ENCODE peak calls at places on chromosome 9, in eight cellular contexts. R, X, H, L, P, E, O and U are unnamed samples.

GRCh38 chr9:37474438-37474837 is 9.2 kb upstream of the ZBTB5 start:
- DNase-seq in R (no peak), X (no peak), H (no peak), L (no peak), P (no peak), E (no peak), O (no peak), U (no peak)

GRCh38 chr9:108180511-108180910 is 675.3 kb downstream of the ACTL7B start:
- DNase-seq in R (no peak), X (no peak), H (no peak), L (no peak), P (no peak), E (no peak), O (no peak), U (no peak)

GRCh38 chr9:74645007-74645639 is 148.0 kb downstream of the RORB start:
- DNase-seq in R (no peak), X (peak), H (no peak), L (no peak), P (no peak), E (peak), O (no peak), U (peak)

GRCh38 chr9:16138961-16139441 is 586.2 kb downstream of the CCDC171 start:
- DNase-seq in R (peak), X (no peak), H (no peak), L (peak), P (peak), E (peak), O (no peak), U (no peak)

GRCh38 chr9:4839470-4839912 is 46.7 kb downstream of the RCL1 start:
- DNase-seq in R (no peak), X (no peak), H (no peak), L (peak), P (no peak), E (no peak), O (no peak), U (no peak)

GRCh38 chr9:129987941-129988340 is 55.0 kb downstream of the FNBP1 start:
- DNase-seq in R (no peak), X (no peak), H (no peak), L (no peak), P (no peak), E (no peak), O (no peak), U (no peak)

GRCh38 chr9:109167716-109168115 is 667 bp upstream of the FRRS1L start:
- DNase-seq in R (no peak), X (no peak), H (no peak), L (no peak), P (no peak), E (no peak), O (no peak), U (peak)

GRCh38 chr9:137372693-137373610 is 50.0 kb downstream of the EXD3 start:
- DNase-seq in R (no peak), X (no peak), H (no peak), L (no peak), P (no peak), E (no peak), O (no peak), U (no peak)

GRCh38 chr9:106954974-106955850 is 92.2 kb downstream of the ZNF462 start:
- DNase-seq in R (no peak), X (no peak), H (no peak), L (no peak), P (no peak), E (no peak), O (no peak), U (no peak)

GRCh38 chr9:124555043-124555442 is 47.8 kb upstream of the NR5A1 start:
- DNase-seq in R (no peak), X (no peak), H (no peak), L (no peak), P (no peak), E (no peak), O (no peak), U (no peak)

GRCh38 chr9:35446012-35446411 is 43.9 kb upstream of the RUSC2 start:
- DNase-seq in R (no peak), X (no peak), H (no peak), L (no peak), P (no peak), E (no peak), O (no peak), U (no peak)

GRCh38 chr9:806285-807156 is 35.0 kb upstream of the DMRT1 start:
- DNase-seq in R (peak), X (peak), H (no peak), L (peak), P (no peak), E (peak), O (no peak), U (peak)

GRCh38 chr9:118455781-118456180 is 751.6 kb downstream of the TLR4 start:
- DNase-seq in R (no peak), X (no peak), H (no peak), L (no peak), P (no peak), E (no peak), O (no peak), U (no peak)

GRCh38 chr9:71879644-71880174 is 31.3 kb downstream of the ABHD17B start:
- DNase-seq in R (no peak), X (no peak), H (no peak), L (no peak), P (no peak), E (no peak), O (no peak), U (no peak)

GRCh38 chr9:17081814-17082213 is 53.0 kb upstream of the CNTLN start:
- DNase-seq in R (no peak), X (no peak), H (no peak), L (peak), P (no peak), E (no peak), O (no peak), U (no peak)

GRCh38 chr9:136045595-136046554 is 49.2 kb downstream of the NACC2 start:
- DNase-seq in R (no peak), X (no peak), H (no peak), L (peak), P (no peak), E (no peak), O (no peak), U (peak)

GRCh38 chr9:133657120-133657661 is 21.0 kb downstream of the DBH start:
- DNase-seq in R (no peak), X (no peak), H (no peak), L (peak), P (peak), E (no peak), O (no peak), U (no peak)

GRCh38 chr9:3746296-3747275 is 220.8 kb upstream of the RFX3 start:
- DNase-seq in R (peak), X (peak), H (no peak), L (peak), P (peak), E (peak), O (no peak), U (no peak)

GRCh38 chr9:133119039-133119438 is 2.0 kb downstream of the RALGDS start:
- DNase-seq in R (no peak), X (no peak), H (no peak), L (no peak), P (no peak), E (no peak), O (no peak), U (no peak)

GRCh38 chr9:114448706-114449105 is 56.6 kb downstream of the WHRN start:
- DNase-seq in R (peak), X (no peak), H (no peak), L (peak), P (peak), E (peak), O (no peak), U (no peak)

GRCh38 chr9:87685431-87685830 is 40.5 kb upstream of the CTSL start:
- DNase-seq in R (peak), X (no peak), H (no peak), L (peak), P (peak), E (peak), O (no peak), U (no peak)

GRCh38 chr9:112056986-112057385 is 118.1 kb downstream of the SUSD1 start:
- DNase-seq in R (no peak), X (no peak), H (no peak), L (no peak), P (no peak), E (no peak), O (no peak), U (no peak)

GRCh38 chr9:5832093-5832542 is 799 bp downstream of the ERMP1 start:
- DNase-seq in R (peak), X (peak), H (no peak), L (no peak), P (no peak), E (no peak), O (no peak), U (no peak)

GRCh38 chr9:109115931-109116541 is 3.7 kb downstream of the TMEM245 start:
- DNase-seq in R (no peak), X (no peak), H (no peak), L (no peak), P (peak), E (no peak), O (no peak), U (no peak)

GRCh38 chr9:115341401-115341800 is 223.4 kb upstream of the TNC start:
- DNase-seq in R (no peak), X (no peak), H (no peak), L (no peak), P (no peak), E (no peak), O (no peak), U (no peak)

GRCh38 chr9:100030548-100030947 is 68.3 kb downstream of the ERP44 start:
- DNase-seq in R (no peak), X (no peak), H (no peak), L (no peak), P (no peak), E (no peak), O (no peak), U (no peak)

GRCh38 chr9:89410709-89411111 is 87.2 kb downstream of the SEMA4D start:
- DNase-seq in R (no peak), X (peak), H (no peak), L (no peak), P (no peak), E (peak), O (peak), U (peak)

GRCh38 chr9:138105561-138106505 is 228.3 kb downstream of the CACNA1B start:
- DNase-seq in R (no peak), X (no peak), H (no peak), L (no peak), P (no peak), E (no peak), O (no peak), U (peak)

GRCh38 chr9:92501671-92502393 is 19.5 kb upstream of the ASPN start:
- DNase-seq in R (no peak), X (peak), H (no peak), L (peak), P (no peak), E (peak), O (no peak), U (peak)

GRCh38 chr9:12448246-12448645 is 244.9 kb upstream of the TYRP1 start:
- DNase-seq in R (no peak), X (no peak), H (no peak), L (no peak), P (no peak), E (no peak), O (no peak), U (no peak)

GRCh38 chr9:93967020-93967803 is 12.1 kb upstream of the BARX1 start:
- DNase-seq in R (no peak), X (no peak), H (no peak), L (no peak), P (no peak), E (no peak), O (no peak), U (peak)

GRCh38 chr9:8627944-8628679 is 828.5 kb upstream of the DMAC1 start:
- DNase-seq in R (no peak), X (no peak), H (no peak), L (no peak), P (no peak), E (no peak), O (no peak), U (no peak)

GRCh38 chr9:16180546-16180945 is 627.7 kb downstream of the CCDC171 start:
- DNase-seq in R (peak), X (no peak), H (no peak), L (peak), P (peak), E (peak), O (no peak), U (no peak)

GRCh38 chr9:126506361-126507317 is 107.1 kb upstream of the LMX1B start:
- DNase-seq in R (no peak), X (no peak), H (no peak), L (no peak), P (no peak), E (no peak), O (no peak), U (peak)

GRCh38 chr9:127555830-127556820 is 56.0 kb upstream of the STXBP1 start:
- DNase-seq in R (peak), X (peak), H (no peak), L (peak), P (peak), E (peak), O (peak), U (peak)

GRCh38 chr9:401223-401622 is 186.6 kb downstream of the DOCK8 start:
- DNase-seq in R (no peak), X (no peak), H (no peak), L (no peak), P (no peak), E (no peak), O (no peak), U (no peak)

GRCh38 chr9:137065336-137065967 is 4.9 kb downstream of the SAPCD2 start:
- DNase-seq in R (no peak), X (no peak), H (no peak), L (no peak), P (no peak), E (no peak), O (no peak), U (no peak)